ENCODE peak calls at places on chromosome 18, in five cellular contexts. F is A673, W is cardiac muscle cell, Z is lower lobe of right lung, G is OCI-LY7. I is an unnamed sample.

GRCh38 chr18:8882632-8883408 is 177.5 kb downstream of the MTCL1 start:
- DNase-seq in Z (no peak), F (peak; percentile 37), G (peak; percentile 80), W (no peak), I (no peak)

GRCh38 chr18:74141638-74142037 is 6.0 kb downstream of the FBXO15 start:
- DNase-seq in G (no peak), Z (no peak), F (no peak), W (no peak), I (no peak)

GRCh38 chr18:71304856-71305255 is 1016.0 kb downstream of the SOCS6 start:
- DNase-seq in F (no peak), W (no peak), G (no peak), Z (no peak), I (no peak)

GRCh38 chr18:10006261-10006903 is 92.6 kb downstream of the VAPA start:
- DNase-seq in G (peak; percentile 30), Z (no peak), F (peak; percentile 64), W (peak; percentile 59), I (no peak)

GRCh38 chr18:63440897-63441296 is 18.6 kb upstream of the VPS4B start:
- DNase-seq in Z (no peak), F (no peak), W (no peak), G (no peak), I (no peak)

GRCh38 chr18:52903858-52904257 is 563.9 kb downstream of the DCC start:
- DNase-seq in G (peak; percentile 15), W (peak; percentile 77), Z (peak; percentile 47), F (peak; percentile 85), I (no peak)

GRCh38 chr18:8063733-8064132 is 496.6 kb downstream of the PTPRM start:
- DNase-seq in Z (no peak), W (no peak), F (no peak), G (no peak), I (no peak)

GRCh38 chr18:63788447-63789096 is 13.4 kb downstream of the SERPINB7 start:
- DNase-seq in Z (no peak), W (no peak), G (no peak), F (peak; percentile 84), I (no peak)

GRCh38 chr18:79588636-79589481 is 90.7 kb upstream of the CTDP1 start:
- DNase-seq in G (no peak), W (peak; percentile 13), F (peak; percentile 12), Z (peak; percentile 64), I (no peak)

GRCh38 chr18:58223717-58224424 is 179.8 kb downstream of the NEDD4L start:
- DNase-seq in W (peak; percentile 46), Z (peak; percentile 61), F (no peak), G (no peak), I (no peak)

GRCh38 chr18:11821643-11822237 is 29.5 kb upstream of the CHMP1B start:
- DNase-seq in G (no peak), Z (no peak), F (no peak), W (no peak), I (no peak)

GRCh38 chr18:55982992-55983391 is 395.0 kb upstream of the TCF4 start:
- DNase-seq in W (no peak), F (no peak), Z (no peak), G (no peak), I (no peak)

GRCh38 chr18:78860117-78860516 is 119.5 kb upstream of the SALL3 start:
- DNase-seq in Z (no peak), W (no peak), G (no peak), F (no peak), I (no peak)

GRCh38 chr18:60024857-60025256 is 125.1 kb downstream of the PMAIP1 start:
- DNase-seq in Z (no peak), F (no peak), G (no peak), W (no peak), I (no peak)

GRCh38 chr18:79723628-79724027 is 44.0 kb downstream of the CTDP1 start:
- DNase-seq in F (no peak), G (no peak), W (no peak), Z (peak; percentile 33), I (no peak)

GRCh38 chr18:63730788-63731187 is 28.0 kb downstream of the SERPINB11 start:
- DNase-seq in Z (no peak), W (no peak), G (no peak), F (no peak), I (no peak)

GRCh38 chr18:10838594-10838993 is 310.8 kb downstream of the PIEZO2 start:
- DNase-seq in F (no peak), Z (no peak), W (no peak), G (no peak), I (no peak)

GRCh38 chr18:27447530-27447929 is 262.4 kb upstream of the CHST9 start:
- DNase-seq in F (no peak), G (no peak), Z (no peak), W (no peak), I (no peak)

GRCh38 chr18:58105206-58105907 is 61.3 kb downstream of the NEDD4L start:
- DNase-seq in F (no peak), G (no peak), W (no peak), Z (no peak), I (no peak)

GRCh38 chr18:513826-514530 is 13.5 kb upstream of the COLEC12 start:
- DNase-seq in F (peak; percentile 50), Z (no peak), W (no peak), G (no peak), I (no peak)

GRCh38 chr18:67417864-67418523 is 98.5 kb downstream of the DSEL start:
- DNase-seq in Z (no peak), W (no peak), F (peak; percentile 16), G (no peak), I (no peak)

GRCh38 chr18:58335821-58336220 is 291.8 kb downstream of the NEDD4L start:
- DNase-seq in G (no peak), W (no peak), Z (no peak), F (peak; percentile 11), I (no peak)

GRCh38 chr18:59006461-59007067 is 133.1 kb upstream of the SEC11C start:
- DNase-seq in G (no peak), Z (no peak), F (no peak), W (no peak), I (no peak)

GRCh38 chr18:13649397-13650252 is 76.7 kb downstream of the FAM210A start:
- DNase-seq in G (no peak), Z (no peak), W (no peak), F (no peak), I (no peak)

GRCh38 chr18:36688020-36688965 is 140.5 kb downstream of the TPGS2 start:
- DNase-seq in F (peak; percentile 73), W (peak; percentile 64), Z (no peak), G (peak; percentile 43), I (no peak)

GRCh38 chr18:50687491-50687890 is 127.6 kb downstream of the MAPK4 start:
- DNase-seq in G (no peak), Z (peak; percentile 57), F (no peak), W (no peak), I (no peak)

GRCh38 chr18:55189972-55190371 is 230.7 kb upstream of the CCDC68 start:
- DNase-seq in W (peak; percentile 47), F (peak; percentile 59), G (no peak), Z (no peak), I (no peak)

GRCh38 chr18:51235011-51235789 is 37.7 kb upstream of the MEX3C start:
- DNase-seq in Z (no peak), F (peak; percentile 98), W (no peak), G (no peak), I (no peak)

GRCh38 chr18:47485221-47485797 is 233.8 kb upstream of the SKOR2 start:
- DNase-seq in G (no peak), W (no peak), F (no peak), Z (no peak), I (no peak)

GRCh38 chr18:60804412-60804811 is 431.8 kb upstream of the MC4R start:
- DNase-seq in W (no peak), F (no peak), G (no peak), Z (no peak), I (no peak)

GRCh38 chr18:79548077-79548450 is 131.5 kb upstream of the CTDP1 start:
- DNase-seq in G (no peak), Z (peak; percentile 32), W (no peak), F (no peak), I (no peak)

GRCh38 chr18:36419913-36420531 is 122.5 kb downstream of the FHOD3 start:
- DNase-seq in Z (no peak), G (peak; percentile 1), W (no peak), F (no peak), I (no peak)

GRCh38 chr18:12417687-12418086 is 10.0 kb downstream of the PRELID3A start:
- DNase-seq in Z (no peak), W (peak; percentile 12), G (no peak), F (no peak), I (no peak)

GRCh38 chr18:77967071-77967470 is 717.4 kb downstream of the GALR1 start:
- DNase-seq in W (no peak), G (no peak), F (no peak), Z (no peak), I (no peak)

GRCh38 chr18:40234217-40234616 is 1720.8 kb upstream of the PIK3C3 start:
- DNase-seq in F (no peak), Z (no peak), W (peak; percentile 5), G (no peak), I (no peak)

GRCh38 chr18:62339106-62339988 is 14.2 kb downstream of the TNFRSF11A start:
- DNase-seq in W (no peak), Z (no peak), G (no peak), F (no peak), I (no peak)
- H3K4me1 ChIP-seq in W (peaks cover 4% of the 10 kb centered on the region), Z (peaks cover 5% of the 10 kb centered on the region), G (no peaks in the 10 kb centered on the region), F (no peaks in the 10 kb centered on the region), I (no peaks in the 10 kb centered on the region)

DNA sequence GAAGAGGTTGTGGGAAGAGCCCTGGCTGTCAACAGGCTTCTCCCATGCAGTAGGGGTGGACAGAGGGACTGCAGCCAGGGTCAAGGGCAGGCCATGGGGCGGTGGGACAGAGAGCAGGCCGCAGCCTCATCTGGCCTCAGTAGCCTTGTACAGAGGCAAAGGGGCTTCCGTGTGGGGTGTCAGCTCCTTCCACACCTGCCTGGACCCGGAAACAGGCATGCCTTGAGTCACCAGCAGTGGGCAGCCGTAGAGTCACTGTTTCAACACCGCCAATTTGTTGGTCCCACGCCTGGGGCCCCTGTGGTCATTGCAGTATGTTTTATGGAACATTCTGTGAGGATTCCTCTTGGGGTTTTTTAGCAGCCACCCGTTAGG is 173.0 kb downstream of the SMAD7 start:
- DNase-seq in W (no peak), G (no peak), F (no peak), Z (peak; percentile 51), I (no peak)
- TF ChIP-seq CTCF in W (peak; percentile 31), G (no peak), F (no peak), Z (no peak), I (no peak)

DNA sequence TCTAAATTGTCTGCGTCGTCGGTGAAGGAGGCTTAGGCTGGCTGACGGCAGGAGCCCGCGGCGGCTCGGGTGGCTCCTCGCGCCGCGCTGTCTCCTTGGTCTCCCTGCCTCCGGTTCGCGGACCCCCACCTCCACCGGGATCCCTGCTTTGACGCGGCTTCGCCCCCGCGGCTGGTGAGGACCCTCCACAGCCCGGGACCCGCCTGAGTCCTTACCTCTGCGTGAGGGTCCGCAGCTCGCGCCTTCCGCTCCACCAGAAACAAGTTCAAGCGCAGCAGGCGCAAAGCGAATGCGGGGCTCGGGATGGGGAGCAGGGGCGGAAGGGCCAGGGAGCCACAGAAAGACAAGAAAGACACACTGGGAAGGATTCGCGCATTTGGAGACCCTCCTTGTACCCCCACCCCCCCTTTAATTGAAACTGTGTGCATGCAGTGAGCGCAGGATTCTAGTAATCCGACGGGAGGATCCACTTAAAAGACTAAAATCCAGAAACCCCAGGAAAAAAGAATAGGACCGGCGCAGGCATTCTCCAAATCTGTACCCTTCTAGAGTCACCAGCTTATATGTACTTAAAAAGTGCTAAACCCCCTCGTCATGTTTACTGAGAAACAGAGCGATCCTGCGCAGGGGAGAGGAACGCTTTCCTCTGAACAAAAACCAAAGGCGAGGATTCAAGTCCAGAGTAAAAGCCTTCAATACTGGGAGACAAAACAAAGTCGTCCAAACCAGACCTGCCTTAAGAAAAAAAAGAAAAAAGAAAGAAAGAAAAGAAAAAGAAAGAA is 3.8 kb downstream of the PTGR3 start:
- DNase-seq in F (no peak), Z (no peak), G (no peak), W (peak; percentile 24), I (no peak)
- H3K4me3 ChIP-seq in F (no peak overlapping the region), Z (peak overlapping the region; percentile 54), G (no peak overlapping the region), W (peak overlapping the region; percentile 30), I (peak overlapping the region; percentile 22)

GRCh38 chr18:23238651-23239349 is 103.5 kb downstream of the CABLES1 start:
- DNase-seq in F (no peak), W (no peak), G (no peak), Z (no peak), I (no peak)
- H3K4me1 ChIP-seq in F (peaks cover under 1% of the 10 kb centered on the region), W (no peaks in the 10 kb centered on the region), G (peaks cover 85% of the 10 kb centered on the region), Z (peaks cover 32% of the 10 kb centered on the region), I (peaks cover 5% of the 10 kb centered on the region)